ENCODE peak calls at places on chromosomes 1 and 21, in six cellular contexts. D, I, Y, V, P and E are unnamed samples.

GRCh38 chr1:152582647-152583046 is 2.3 kb upstream of the LCE3D start:
- DNase-seq in D (no peak), V (no peak), P (no peak), Y (no peak), I (no peak), E (peak)

GRCh38 chr1:173064011-173064410 is 13.3 kb upstream of the TNFSF18 start:
- DNase-seq in V (no peak), I (no peak), P (peak), Y (no peak), D (no peak), E (no peak)

GRCh38 chr1:97144527-97144926 is 422.9 kb downstream of the PTBP2 start:
- DNase-seq in Y (no peak), V (no peak), P (no peak), I (no peak), D (no peak), E (peak)

GRCh38 chr1:86429830-86430229 is 5.9 kb downstream of the CLCA2 start:
- DNase-seq in I (no peak), P (peak), D (no peak), V (no peak), Y (peak), E (peak)

GRCh38 chr1:157240495-157241184 is 102.4 kb upstream of the ETV3 start:
- DNase-seq in I (no peak), P (peak), D (no peak), Y (no peak), V (no peak), E (no peak)

GRCh38 chr1:102970496-102971078 is 137.7 kb downstream of the COL11A1 start:
- DNase-seq in Y (no peak), P (no peak), I (peak), D (no peak), V (no peak), E (peak)

GRCh38 chr1:65825736-65826135 is 33.0 kb downstream of the PDE4B start:
- DNase-seq in D (no peak), V (no peak), Y (no peak), I (no peak), P (no peak), E (peak)

GRCh38 chr1:89855413-89856123 is 34.7 kb downstream of the LRRC8D start:
- DNase-seq in I (no peak), D (no peak), P (no peak), V (no peak), Y (no peak), E (peak)

GRCh38 chr1:111463029-111463683 is 10.6 kb upstream of the C1orf162 start:
- DNase-seq in V (no peak), D (no peak), Y (no peak), I (no peak), P (no peak), E (peak)

GRCh38 chr1:180173952-180174351 is 19.3 kb downstream of the QSOX1 start:
- DNase-seq in Y (peak), D (peak), P (peak), V (no peak), I (no peak), E (peak)

GRCh38 chr1:65728504-65728903 is 64.2 kb upstream of the PDE4B start:
- DNase-seq in I (no peak), Y (no peak), P (no peak), D (no peak), V (no peak), E (no peak)

GRCh38 chr1:25502957-25503356 is 40.4 kb upstream of the LDLRAP1 start:
- DNase-seq in Y (no peak), P (no peak), I (no peak), V (no peak), D (no peak), E (peak)

GRCh38 chr1:154758346-154758745 is 111.7 kb downstream of the KCNN3 start:
- DNase-seq in I (no peak), V (peak), P (no peak), D (no peak), Y (no peak), E (no peak)

GRCh38 chr1:211648980-211649934 is 26.2 kb downstream of the NEK2 start:
- DNase-seq in D (no peak), P (no peak), I (no peak), V (peak), Y (no peak), E (no peak)

GRCh38 chr1:5640845-5641244 is 351.4 kb downstream of the NPHP4 start:
- DNase-seq in V (no peak), D (no peak), I (no peak), P (no peak), Y (no peak), E (no peak)

GRCh38 chr1:42833981-42834380 is 12.4 kb upstream of the ZNF691 start:
- DNase-seq in I (no peak), V (no peak), P (no peak), D (no peak), Y (no peak), E (no peak)

GRCh38 chr21:17388226-17388625 is 124.6 kb upstream of the CXADR start:
- DNase-seq in P (no peak), Y (no peak), D (no peak), V (no peak), I (no peak), E (no peak)

GRCh38 chr1:10431065-10431730 is 965 bp downstream of the CENPS start:
- DNase-seq in I (peak), P (no peak), V (peak), Y (no peak), D (no peak), E (peak)

GRCh38 chr1:93499533-93499932 is 51.6 kb downstream of the FNBP1L start:
- DNase-seq in P (no peak), V (no peak), I (no peak), D (no peak), Y (no peak), E (no peak)

GRCh38 chr1:50422946-50423669 is at the start of gene DMRTA2:
- DNase-seq in P (no peak), D (no peak), Y (no peak), I (peak), V (no peak), E (peak)

GRCh38 chr1:45522324-45523104 is 830 bp upstream of the PRDX1 start:
- DNase-seq in V (no peak), D (no peak), P (no peak), I (peak), Y (no peak), E (peak)

GRCh38 chr1:181089777-181090505 is 1.4 kb downstream of the IER5 start:
- DNase-seq in I (peak), D (peak), P (peak), Y (peak), V (peak), E (peak)

GRCh38 chr1:204074274-204075115 is 1.6 kb downstream of the SOX13 start:
- DNase-seq in P (peak), Y (peak), I (no peak), V (no peak), D (no peak), E (peak)

GRCh38 chr1:36871146-36871971 is 163.0 kb downstream of the GRIK3 start:
- DNase-seq in V (no peak), D (no peak), Y (no peak), P (no peak), I (peak), E (no peak)

GRCh38 chr1:167439301-167439988 is 78.9 kb downstream of the CD247 start:
- DNase-seq in D (peak), V (peak), I (peak), Y (no peak), P (peak), E (peak)

GRCh38 chr1:2316451-2316940 is 74.9 kb downstream of the MORN1 start:
- DNase-seq in Y (no peak), I (no peak), V (no peak), P (no peak), D (no peak), E (no peak)

GRCh38 chr1:229199892-229200291 is 71.0 kb upstream of the RAB4A start:
- DNase-seq in V (no peak), P (no peak), D (no peak), I (no peak), Y (no peak), E (no peak)

GRCh38 chr1:24070821-24071393 is 41.0 kb downstream of the MYOM3 start:
- DNase-seq in I (peak), D (peak), V (peak), Y (peak), P (peak), E (peak)

GRCh38 chr21:15967661-15968060 is 237.9 kb downstream of the USP25 start:
- DNase-seq in V (no peak), P (no peak), D (no peak), I (no peak), Y (no peak), E (peak)